ENCODE peak calls at places on chromosome 11, in six cellular contexts. D is T-helper 9 cell, B is WTC11, M is RWPE1, O is tibial nerve, T is GM03348. G is an unnamed sample.

GRCh38 chr11:65013692-65014145 is 241 bp upstream of the ARL2 start:
- DNase-seq in O (peak; percentile 80), T (peak; percentile 94), M (peak; percentile 86), D (peak; percentile 78), B (peak; percentile 95), G (peak; percentile 95)

GRCh38 chr11:44096360-44097188 is 1.1 kb downstream of the EXT2 start:
- DNase-seq in M (peak; percentile 84), B (no peak), T (peak; percentile 67), D (no peak), O (no peak), G (no peak)

GRCh38 chr11:68954970-68955958 is 25.5 kb downstream of the MRGPRD start:
- DNase-seq in D (no peak), M (no peak), T (no peak), B (no peak), O (peak; percentile 39), G (no peak)

GRCh38 chr11:117144477-117145392 is 648 bp downstream of the PAFAH1B2 start:
- DNase-seq in T (peak; percentile 86), O (peak; percentile 47), D (peak; percentile 18), M (peak; percentile 79), B (peak; percentile 38), G (peak; percentile 72)

GRCh38 chr11:22976146-22976545 is 115.9 kb upstream of the CCDC179 start:
- DNase-seq in B (no peak), D (no peak), T (no peak), O (no peak), M (peak; percentile 8), G (no peak)

GRCh38 chr11:8230921-8231847 is 32.5 kb downstream of the LMO1 start:
- DNase-seq in O (no peak), T (no peak), B (no peak), M (no peak), D (no peak), G (no peak)

GRCh38 chr11:33899383-33900037 is 7.6 kb upstream of the LMO2 start:
- DNase-seq in D (no peak), M (peak; percentile 58), B (no peak), O (peak; percentile 82), T (peak; percentile 88), G (peak; percentile 93)

GRCh38 chr11:11450744-11451362 is 97.8 kb upstream of the CSNK2A3 start:
- DNase-seq in T (no peak), D (no peak), B (no peak), O (no peak), M (peak; percentile 50), G (no peak)

GRCh38 chr11:118612378-118612777 is 5.0 kb downstream of the PHLDB1 start:
- DNase-seq in T (no peak), D (no peak), B (peak; percentile 19), M (no peak), O (no peak), G (peak; percentile 72)

GRCh38 chr11:30605036-30605435 is 18.9 kb upstream of the MPPED2 start:
- DNase-seq in T (no peak), B (no peak), O (no peak), D (no peak), M (no peak), G (no peak)

GRCh38 chr11:73859671-73860070 is 17.0 kb downstream of the COA4 start:
- DNase-seq in D (no peak), O (no peak), B (no peak), T (no peak), M (no peak), G (no peak)

GRCh38 chr11:130909650-130910049 is 6.6 kb downstream of the SNX19 start:
- DNase-seq in D (no peak), B (no peak), T (no peak), M (peak; percentile 30), O (no peak), G (no peak)

GRCh38 chr11:134633276-134633675 is 221.2 kb upstream of the B3GAT1 start:
- DNase-seq in M (no peak), O (no peak), D (no peak), T (no peak), B (no peak), G (no peak)

GRCh38 chr11:87967459-87967858 is 207.8 kb downstream of the RAB38 start:
- DNase-seq in T (no peak), D (no peak), B (no peak), O (no peak), M (no peak), G (no peak)

GRCh38 chr11:46693597-46694012 is 6.8 kb downstream of the ARHGAP1 start:
- DNase-seq in B (no peak), M (no peak), D (no peak), O (no peak), T (no peak), G (no peak)

GRCh38 chr11:100895449-100895848 is 208.4 kb downstream of the ARHGAP42 start:
- DNase-seq in O (no peak), T (no peak), M (no peak), D (no peak), B (no peak), G (no peak)

GRCh38 chr11:62548545-62549335 is 2.1 kb upstream of the AHNAK start:
- DNase-seq in M (no peak), D (no peak), T (no peak), O (peak; percentile 49), B (no peak), G (no peak)

GRCh38 chr11:117834838-117835443 is 10.4 kb upstream of the FXYD2 start:
- DNase-seq in T (no peak), M (no peak), O (no peak), B (no peak), D (no peak), G (no peak)

GRCh38 chr11:75422248-75423231 is 10.5 kb downstream of the KLHL35 start:
- DNase-seq in T (no peak), B (no peak), D (no peak), M (no peak), O (no peak), G (peak; percentile 52)

GRCh38 chr11:109697140-109697843 is 275.3 kb downstream of the C11orf87 start:
- DNase-seq in T (peak; percentile 42), B (peak; percentile 33), M (peak; percentile 13), O (no peak), D (no peak), G (no peak)

GRCh38 chr11:8748317-8748716 is 65.7 kb downstream of the RPL27A start:
- DNase-seq in D (no peak), O (no peak), M (no peak), T (no peak), B (no peak), G (no peak)

GRCh38 chr11:82995754-82996398 is 75.8 kb downstream of the RAB30 start:
- DNase-seq in O (peak; percentile 19), B (no peak), D (no peak), M (no peak), T (peak; percentile 36), G (no peak)

GRCh38 chr11:44763111-44763820 is 36.5 kb downstream of the TSPAN18 start:
- DNase-seq in O (no peak), M (no peak), T (no peak), D (no peak), B (no peak), G (no peak)

GRCh38 chr11:1923201-1923956 is 3.9 kb downstream of the TNNT3 start:
- DNase-seq in O (no peak), M (no peak), D (no peak), B (no peak), T (no peak), G (no peak)

GRCh38 chr11:122758974-122759373 is 79.3 kb upstream of the CRTAM start:
- DNase-seq in T (peak; percentile 22), O (no peak), B (no peak), D (no peak), M (peak; percentile 25), G (no peak)

GRCh38 chr11:43547900-43548381 is 132.6 kb upstream of the HSD17B12 start:
- DNase-seq in B (peak; percentile 58), M (peak; percentile 52), D (no peak), T (peak; percentile 71), O (no peak), G (no peak)

G was measured in suprapubic skin.